ENCODE peak calls at places on chromosome 18, in six cellular contexts. D, Z, M, K, G and C are unnamed samples. For H3K9me3, the result is how much of the 10 kb centered on the place peaks cover.

GRCh38 chr18:73784853-73785252 is 362.8 kb downstream of the FBXO15 start:
- DNase-seq in D (no peak), Z (no peak), M (no peak), K (no peak), G (no peak), C (no peak)

GRCh38 chr18:5975111-5975622 is 79.8 kb upstream of the TMEM200C start:
- DNase-seq in D (peak), Z (no peak), M (peak), K (peak), G (no peak), C (no peak)

GRCh38 chr18:3216987-3217386 is 2.8 kb downstream of the MYOM1 start:
- DNase-seq in D (no peak), Z (no peak), M (no peak), K (no peak), G (no peak), C (no peak)

GRCh38 chr18:21672868-21673267 is 31.7 kb downstream of the ABHD3 start:
- DNase-seq in D (peak), Z (peak), M (peak), K (peak), G (peak), C (no peak)

GRCh38 chr18:36693931-36694661 is 134.7 kb downstream of the TPGS2 start:
- DNase-seq in D (peak), Z (no peak), M (peak), K (no peak), G (no peak), C (no peak)

GRCh38 chr18:49028801-49029506 is 78.2 kb upstream of the SMAD7 start:
- DNase-seq in D (no peak), Z (no peak), M (no peak), K (no peak), G (no peak), C (no peak)

GRCh38 chr18:13120967-13121586 is 97.5 kb upstream of the LDLRAD4 start:
- DNase-seq in D (peak), Z (no peak), M (no peak), K (peak), G (no peak), C (no peak)

GRCh38 chr18:22176622-22177495 is 7.5 kb downstream of the GATA6 start:
- DNase-seq in D (no peak), Z (no peak), M (no peak), K (peak), G (peak), C (no peak)

GRCh38 chr18:43936176-43936575 is 658.9 kb upstream of the SYT4 start:
- DNase-seq in D (no peak), Z (no peak), M (no peak), K (no peak), G (no peak), C (no peak)

GRCh38 chr18:708096-708495 is 4.3 kb downstream of the ENOSF1 start:
- DNase-seq in D (no peak), Z (no peak), M (no peak), K (no peak), G (no peak), C (no peak)

GRCh38 chr18:213505-213904 is 54.3 kb downstream of the THOC1 start:
- DNase-seq in D (no peak), Z (no peak), M (no peak), K (no peak), G (no peak), C (no peak)

GRCh38 chr18:58225101-58225500 is 181.1 kb downstream of the NEDD4L start:
- DNase-seq in D (no peak), Z (no peak), M (peak), K (no peak), G (no peak), C (no peak)

GRCh38 chr18:70390366-70391090 is 101.7 kb downstream of the SOCS6 start:
- DNase-seq in D (peak), Z (no peak), M (no peak), K (no peak), G (no peak), C (no peak)

GRCh38 chr18:25456284-25456683 is 104.3 kb upstream of the ZNF521 start:
- DNase-seq in D (no peak), Z (peak), M (no peak), K (no peak), G (no peak), C (no peak)

GRCh38 chr18:46516555-46516954 is 140.5 kb downstream of the LOXHD1 start:
- DNase-seq in D (no peak), Z (no peak), M (no peak), K (no peak), G (no peak), C (no peak)

GRCh38 chr18:44668280-44668975 is 12.3 kb upstream of the SETBP1 start:
- DNase-seq in D (no peak), Z (no peak), M (peak), K (no peak), G (no peak), C (no peak)

GRCh38 chr18:7830468-7830867 is 263.4 kb downstream of the PTPRM start:
- DNase-seq in D (no peak), Z (peak), M (peak), K (no peak), G (no peak), C (no peak)

GRCh38 chr18:32373995-32374394 is 96.7 kb downstream of the GAREM1 start:
- DNase-seq in D (peak), Z (peak), M (peak), K (peak), G (peak), C (no peak)

GRCh38 chr18:78777992-78778391 is 201.6 kb upstream of the SALL3 start:
- DNase-seq in D (no peak), Z (no peak), M (no peak), K (no peak), G (no peak), C (no peak)
- H3K9me3 ChIP-seq in D (under half), Z (under half), M (under half), K (under half), G (under half), C (under half)

GRCh38 chr18:14927701-14928100 is 179.7 kb downstream of the ANKRD30B start:
- DNase-seq in D (no peak), Z (no peak), M (no peak), K (no peak), G (no peak), C (no peak)
- H3K9me3 ChIP-seq in D (under half), Z (under half), M (under half), K (under half), G (under half), C (under half)

DNA sequence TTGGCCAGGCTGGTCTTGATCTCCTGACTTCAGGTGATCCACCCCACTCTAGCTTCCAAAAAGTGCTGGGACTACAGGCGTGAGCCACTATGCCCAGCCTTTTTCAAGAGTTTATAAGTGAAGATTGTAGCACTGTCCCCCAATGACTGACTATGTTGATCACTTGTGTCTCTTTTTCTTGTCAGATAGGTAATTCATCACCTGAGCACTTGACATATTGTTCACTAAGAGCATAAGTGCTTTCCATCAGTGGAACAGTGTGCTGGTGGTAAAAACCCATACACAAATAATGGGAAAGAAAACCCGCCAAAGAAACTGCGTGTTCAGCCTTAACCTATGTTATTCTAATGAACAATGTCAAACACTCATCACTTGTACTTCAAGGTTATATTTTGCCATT is 414.4 kb upstream of the CDH7 start:
- DNase-seq in D (no peak), Z (no peak), M (no peak), K (no peak), G (no peak), C (no peak)
- H3K9me3 ChIP-seq in D (under half), Z (under half), M (under half), K (under half), G (under half), C (under half)

GRCh38 chr18:11343096-11343495 is 193.7 kb upstream of the PIEZO2 start:
- DNase-seq in D (no peak), Z (no peak), M (no peak), K (no peak), G (no peak), C (no peak)
- H3K9me3 ChIP-seq in D (under half), Z (under half), M (under half), K (under half), G (under half), C (under half)

DNA sequence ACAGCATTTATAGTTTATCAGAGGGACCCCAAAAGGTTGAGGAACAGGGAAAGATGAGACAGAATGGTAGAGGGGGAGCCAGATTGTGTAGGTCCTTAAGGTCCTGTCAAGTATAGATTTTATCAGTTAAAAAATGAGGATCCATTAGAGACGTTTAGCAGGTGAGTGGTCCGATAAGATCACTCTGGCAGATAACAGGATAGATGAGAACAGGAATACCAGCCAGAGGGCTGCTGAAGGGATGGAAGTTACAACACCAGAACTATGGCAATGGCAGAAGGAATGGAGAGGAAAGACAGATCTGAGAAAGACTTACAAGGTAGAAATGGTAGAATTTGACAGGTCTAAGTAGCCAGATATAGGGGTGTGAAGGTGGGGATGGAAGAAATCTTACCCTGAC is 141.7 kb downstream of the CDH20 start:
- DNase-seq in D (no peak), Z (no peak), M (no peak), K (no peak), G (no peak), C (no peak)
- H3K9me3 ChIP-seq in D (under half), Z (under half), M (under half), K (under half), G (under half), C (under half)

DNA sequence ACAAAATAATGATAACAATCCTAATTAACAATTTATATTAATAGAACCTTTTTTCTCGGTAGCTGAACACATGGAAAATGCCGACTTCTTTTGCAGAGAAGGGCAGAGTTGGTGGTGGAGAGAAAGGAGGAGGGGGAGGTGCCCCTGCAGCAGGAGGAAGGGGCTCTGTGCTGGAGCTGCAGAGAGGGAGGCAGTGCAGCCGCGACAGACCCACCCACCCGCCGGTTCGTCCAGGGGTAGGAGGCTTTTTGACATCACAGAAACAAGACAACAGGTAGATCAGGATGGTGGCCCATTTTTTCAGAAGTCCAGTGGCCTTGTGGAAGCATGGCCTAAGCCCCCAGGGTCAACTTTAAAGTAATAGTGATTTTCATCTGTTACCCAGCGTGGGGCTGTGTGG is 321.1 kb upstream of the SALL3 start:
- DNase-seq in D (no peak), Z (no peak), M (no peak), K (no peak), G (no peak), C (no peak)
- H3K9me3 ChIP-seq in D (half or more), Z (under half), M (under half), K (under half), G (under half), C (under half)

GRCh38 chr18:78736015-78736690 is 243.5 kb upstream of the SALL3 start:
- DNase-seq in D (no peak), Z (no peak), M (no peak), K (no peak), G (no peak), C (no peak)

GRCh38 chr18:78733762-78734613 is 245.6 kb upstream of the SALL3 start:
- DNase-seq in D (no peak), Z (no peak), M (no peak), K (no peak), G (no peak), C (no peak)

GRCh38 chr18:78737006-78737915 is 242.4 kb upstream of the SALL3 start:
- DNase-seq in D (no peak), Z (no peak), M (no peak), K (no peak), G (no peak), C (no peak)

GRCh38 chr18:78734614-78734945 is 245.0 kb upstream of the SALL3 start:
- DNase-seq in D (no peak), Z (no peak), M (no peak), K (no peak), G (no peak), C (no peak)

GRCh38 chr18:78735131-78736014 is 244.2 kb upstream of the SALL3 start:
- DNase-seq in D (no peak), Z (no peak), M (no peak), K (no peak), G (no peak), C (no peak)
- H3K9me3 ChIP-seq in D (half or more), Z (under half), M (under half), K (under half), G (under half), C (under half)